ENCODE peak calls at places on chromosomes 7 and 10, in eight cellular contexts. D is fibroblast of mammary gland, Z is AG09309, U is endothelial cell, E is stomach, L is fibroblast of the aortic adventitia, G is GM20000, J is uterus. K is an unnamed sample.
A peak's percentile ranks its signal among the peaks of the same experiment; 100 is the strongest.

GRCh38 chr10:127928021-127928806 is 21.3 kb downstream of the PTPRE start:
- DNase-seq in D (peak; percentile 89), Z (no peak), U (no peak), E (no peak), L (peak; percentile 3), G (no peak), J (no peak), K (no peak)

GRCh38 chr7:65832281-65832680 is 40.6 kb upstream of the VKORC1L1 start:
- DNase-seq in D (peak; percentile 41), Z (no peak), U (peak; percentile 33), E (no peak), L (peak; percentile 59), G (no peak), J (no peak), K (peak; percentile 31)

GRCh38 chr7:25716421-25716820 is 435.6 kb upstream of the NFE2L3 start:
- DNase-seq in D (peak; percentile 23), Z (no peak), U (no peak), E (no peak), L (no peak), G (no peak), J (no peak), K (no peak)

GRCh38 chr10:6995846-6996245 is 415.0 kb downstream of the SFMBT2 start:
- DNase-seq in D (peak; percentile 17), Z (no peak), U (peak; percentile 15), E (no peak), L (no peak), G (no peak), J (no peak), K (no peak)

GRCh38 chr10:79463578-79464496 is 18.4 kb upstream of the ZCCHC24 start:
- DNase-seq in D (peak; percentile 85), Z (no peak), U (no peak), E (no peak), L (peak; percentile 73), G (no peak), J (no peak), K (no peak)

GRCh38 chr10:117322258-117322657 is 53.0 kb downstream of the PDZD8 start:
- DNase-seq in D (peak; percentile 5), Z (no peak), U (no peak), E (no peak), L (no peak), G (no peak), J (no peak), K (no peak)

GRCh38 chr10:78731675-78732074 is 337.1 kb upstream of the ZMIZ1 start:
- DNase-seq in D (no peak), Z (no peak), U (no peak), E (no peak), L (no peak), G (no peak), J (no peak), K (no peak)

GRCh38 chr7:30091431-30092386 is 43.1 kb upstream of the MTURN start:
- DNase-seq in D (peak; percentile 91), Z (peak; percentile 77), U (no peak), E (no peak), L (peak; percentile 93), G (no peak), J (no peak), K (no peak)

GRCh38 chr7:100372256-100372655 is 1.0 kb upstream of the PILRA start:
- DNase-seq in D (peak; percentile 61), Z (peak; percentile 17), U (no peak), E (no peak), L (peak; percentile 52), G (no peak), J (no peak), K (no peak)

GRCh38 chr7:30888783-30889182 is 22.9 kb upstream of the AQP1 start:
- DNase-seq in D (peak; percentile 88), Z (peak; percentile 71), U (no peak), E (no peak), L (peak; percentile 87), G (no peak), J (no peak), K (no peak)

GRCh38 chr7:24991333-24991732 is 11.4 kb upstream of the OSBPL3 start:
- DNase-seq in D (no peak), Z (no peak), U (no peak), E (no peak), L (no peak), G (no peak), J (no peak), K (no peak)

GRCh38 chr10:60348982-60349381 is 40.7 kb downstream of the ANK3 start:
- DNase-seq in D (peak; percentile 51), Z (no peak), U (no peak), E (no peak), L (peak; percentile 72), G (no peak), J (no peak), K (no peak)

GRCh38 chr7:95297041-95297440 is 27.3 kb downstream of the PON1 start:
- DNase-seq in D (no peak), Z (no peak), U (no peak), E (no peak), L (no peak), G (no peak), J (no peak), K (no peak)

GRCh38 chr7:95304990-95305389 is 19.3 kb downstream of the PON1 start:
- DNase-seq in D (peak; percentile 23), Z (no peak), U (no peak), E (no peak), L (no peak), G (no peak), J (no peak), K (no peak)

GRCh38 chr7:95298091-95298490 is 26.2 kb downstream of the PON1 start:
- DNase-seq in D (no peak), Z (no peak), U (no peak), E (no peak), L (no peak), G (no peak), J (no peak), K (no peak)

GRCh38 chr7:95303501-95303900 is 20.8 kb downstream of the PON1 start:
- DNase-seq in D (no peak), Z (no peak), U (no peak), E (no peak), L (no peak), G (no peak), J (no peak), K (no peak)

DNA sequence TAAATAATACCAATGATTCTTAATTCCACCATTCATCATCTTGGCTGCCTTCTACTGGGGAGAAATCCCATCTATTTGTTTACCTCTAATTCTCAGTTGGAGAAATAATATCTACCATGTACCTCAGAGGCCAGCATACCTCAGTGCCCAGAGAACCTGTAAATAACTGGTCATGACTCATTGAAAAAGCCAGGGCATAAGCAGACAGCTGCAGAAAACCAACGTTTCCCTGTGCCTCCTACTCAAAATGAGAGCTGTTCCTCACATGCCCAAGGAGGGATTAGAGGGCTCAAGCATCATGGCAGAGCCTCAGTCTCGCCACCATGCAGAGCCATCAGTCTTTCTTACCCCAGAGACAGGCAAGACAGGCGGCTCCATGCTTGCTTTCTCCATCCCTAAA is 21.4 kb downstream of the PON1 start:
- DNase-seq in D (no peak), Z (no peak), U (no peak), E (no peak), L (no peak), G (no peak), J (no peak), K (no peak)
- TF ChIP-seq CTCF in D (no peak), Z (no peak), U (no peak), E (no peak), L (no peak), G (no peak), J (no peak), K (no peak)

DNA sequence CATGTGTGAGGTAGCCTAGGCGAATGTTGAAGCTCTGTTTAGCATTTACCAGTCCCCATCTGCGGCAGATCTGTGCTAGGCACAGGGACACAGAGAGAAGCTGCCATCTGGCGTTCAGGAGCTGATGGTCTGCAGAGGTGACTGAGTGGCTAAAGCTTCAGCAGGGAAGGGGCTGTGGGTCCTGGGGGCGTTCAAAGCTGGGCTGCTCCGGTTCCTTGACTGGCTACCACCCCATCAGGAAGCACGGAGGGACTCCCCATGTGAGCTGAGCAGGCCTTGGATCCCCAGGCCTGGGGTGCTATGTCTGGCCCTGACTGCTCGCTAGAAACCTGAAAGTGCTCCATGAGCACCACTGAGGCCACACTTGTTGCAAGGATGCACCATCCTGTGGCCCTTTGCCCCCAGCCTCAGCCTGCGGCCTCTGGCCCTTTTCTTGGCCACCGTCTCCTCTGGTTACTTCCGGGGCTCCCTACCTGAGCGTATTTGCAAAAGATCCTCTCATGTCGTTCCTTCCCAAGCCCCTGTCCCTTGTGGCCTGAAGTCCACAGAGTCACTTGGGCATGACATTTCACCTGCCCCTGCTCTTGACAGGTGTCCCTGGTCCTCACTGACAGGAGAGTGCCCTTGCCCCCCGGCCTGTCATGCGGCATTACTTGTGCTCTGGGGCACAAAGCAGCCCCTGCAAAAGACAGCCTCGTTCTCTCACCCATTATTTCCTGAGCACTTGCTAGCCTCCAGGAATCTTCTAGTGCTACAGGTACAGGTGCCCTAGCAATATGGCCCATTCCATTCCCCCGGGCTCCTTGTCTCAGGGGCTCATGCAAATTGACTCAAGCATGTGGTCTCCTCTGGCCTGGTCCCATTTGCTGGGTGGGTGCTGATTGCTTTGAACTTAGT is 108.1 kb downstream of the GLRX3 start:
- DNase-seq in D (no peak), Z (no peak), U (no peak), E (peak; percentile 10), L (no peak), G (no peak), J (no peak), K (peak; percentile 5)
- TF ChIP-seq CTCF in D (no peak), Z (no peak), U (no peak), E (no peak), L (no peak), G (no peak), J (no peak), K (no peak)

DNA sequence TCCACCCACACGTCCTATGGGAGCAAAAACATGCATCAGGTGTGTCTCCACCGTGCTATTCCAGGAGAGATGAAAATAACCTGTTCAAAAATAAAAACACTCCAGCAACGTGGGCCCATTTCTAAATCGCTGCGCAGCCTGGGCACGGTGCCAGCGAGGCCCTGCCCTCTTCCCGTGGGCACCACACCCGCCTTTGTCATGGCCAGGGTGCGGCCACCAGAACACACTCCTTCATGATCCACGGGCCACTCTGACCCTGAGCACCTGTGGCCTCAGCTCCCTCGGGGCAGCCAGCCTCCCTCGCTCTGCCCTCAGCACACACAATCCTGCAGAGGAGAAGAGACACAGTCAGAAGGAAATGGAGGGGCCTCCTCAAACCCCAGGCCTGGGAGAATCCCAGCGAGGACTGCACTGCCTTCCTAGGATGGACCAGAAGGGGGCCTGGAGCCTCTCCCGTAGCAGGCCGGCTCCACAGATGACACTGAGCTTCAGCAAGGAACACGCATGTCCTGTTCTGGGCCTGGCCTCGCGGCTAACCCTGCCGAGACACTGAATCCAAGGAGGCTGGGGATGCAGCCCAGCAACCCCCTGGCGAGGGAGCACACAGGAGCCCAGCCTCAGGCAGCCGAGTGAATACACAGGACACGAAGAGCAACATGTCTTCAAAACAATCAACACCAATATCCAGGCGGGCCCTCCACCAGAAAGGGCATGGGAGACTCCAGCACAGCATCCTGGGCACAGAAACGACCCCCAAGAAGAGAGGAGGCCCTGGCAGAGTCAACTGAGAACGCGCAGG is 169.0 kb downstream of the MAD1L1 start:
- DNase-seq in D (peak; percentile 49), Z (no peak), U (peak; percentile 31), E (peak; percentile 65), L (peak; percentile 51), G (no peak), J (peak; percentile 32), K (no peak)
- TF ChIP-seq CTCF in D (peak; percentile 43), Z (no peak), U (no peak), E (no peak), L (peak; percentile 68), G (no peak), J (no peak), K (no peak)

DNA sequence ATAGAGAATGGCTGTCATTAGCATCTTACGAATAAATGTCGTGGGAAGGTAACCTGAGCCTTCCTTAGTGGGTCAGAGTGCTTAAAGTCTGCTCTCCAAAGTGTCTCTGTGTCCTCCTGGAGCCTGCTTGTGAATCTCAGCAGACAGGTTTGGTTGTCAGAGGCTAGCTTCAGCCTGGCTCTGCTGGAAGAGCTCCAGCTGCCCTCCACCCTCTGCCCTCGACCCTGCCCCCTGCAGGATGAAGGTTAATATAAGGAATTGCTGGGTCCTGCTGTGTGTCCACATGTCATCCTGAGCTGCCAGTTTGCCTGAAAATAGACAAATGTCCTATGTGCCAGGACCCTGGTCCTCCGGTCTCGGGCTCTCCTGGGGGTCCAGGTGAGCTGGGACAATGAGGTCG is 33.5 kb downstream of the FAM241B start:
- DNase-seq in D (no peak), Z (no peak), U (peak; percentile 66), E (no peak), L (no peak), G (no peak), J (no peak), K (no peak)
- TF ChIP-seq CTCF in D (no peak), Z (no peak), U (peak; percentile 45), E (no peak), L (no peak), G (no peak), J (no peak), K (peak; percentile 44)

K was measured in progenitor cell of endocrine pancreas.